ENCODE peak calls at places on chromosomes 5 and 9, in eight cellular contexts. L is bronchial epithelial cell, F is upper lobe of left lung, W is A549, E is ascending aorta, N is AG10803, I is LNCaP clone FGC, A is AG09309. R is an unnamed sample.

GRCh38 chr9:124869986-124870560 is 8.1 kb downstream of the ARPC5L start:
- DNase-seq in N (no peak), W (no peak), F (peak), L (no peak), I (no peak), A (no peak), E (no peak), R (no peak)

GRCh38 chr5:41510176-41510831 is at the start of gene PLCXD3:
- DNase-seq in L (peak), A (no peak), N (no peak), E (peak), W (peak), I (peak), F (peak), R (no peak)

GRCh38 chr5:142176255-142176654 is 67.7 kb downstream of the NDFIP1 start:
- DNase-seq in N (no peak), F (no peak), E (peak), I (no peak), A (no peak), W (no peak), L (no peak), R (no peak)

GRCh38 chr5:134124289-134125194 is 10.1 kb downstream of the TCF7 start:
- DNase-seq in N (peak), A (peak), I (no peak), F (no peak), W (no peak), L (peak), E (no peak), R (no peak)

GRCh38 chr5:11563822-11564221 is 340.4 kb downstream of the CTNND2 start:
- DNase-seq in L (no peak), A (no peak), N (no peak), W (no peak), E (no peak), F (no peak), I (no peak), R (peak)

GRCh38 chr5:115418788-115419187 is 122.3 kb upstream of the CCDC112 start:
- DNase-seq in E (no peak), F (no peak), N (no peak), L (peak), I (peak), W (no peak), A (no peak), R (no peak)

GRCh38 chr5:136769900-136770684 is 404.7 kb upstream of the TRPC7 start:
- DNase-seq in F (no peak), N (peak), L (peak), A (peak), W (peak), E (peak), I (peak), R (peak)

GRCh38 chr5:158957196-158957595 is 142.5 kb downstream of the EBF1 start:
- DNase-seq in A (no peak), F (no peak), N (no peak), I (no peak), E (no peak), L (no peak), W (no peak), R (no peak)

GRCh38 chr9:20624201-20625002 is 2.1 kb upstream of the MLLT3 start:
- DNase-seq in N (peak), I (no peak), E (peak), F (no peak), W (peak), L (peak), A (no peak), R (no peak)

GRCh38 chr5:17882760-17883488 is 248.7 kb downstream of the TAF11L14 start:
- DNase-seq in F (no peak), N (no peak), E (no peak), L (peak), A (no peak), W (peak), I (no peak), R (no peak)

GRCh38 chr9:90830977-90831376 is 29.4 kb downstream of the SYK start:
- DNase-seq in N (no peak), F (no peak), A (no peak), E (no peak), I (no peak), W (no peak), L (no peak), R (no peak)

GRCh38 chr5:108521841-108522506 is 140.1 kb upstream of the FBXL17 start:
- DNase-seq in N (peak), W (peak), E (no peak), I (peak), L (peak), F (no peak), A (peak), R (no peak)

GRCh38 chr5:135230326-135230925 is 168.6 kb downstream of the MACROH2A1 start:
- DNase-seq in I (no peak), A (no peak), L (peak), W (no peak), F (peak), N (peak), E (peak), R (peak)

GRCh38 chr5:65190328-65191053 is 291.2 kb downstream of the ADAMTS6 start:
- DNase-seq in W (no peak), I (no peak), F (no peak), E (no peak), N (peak), L (peak), A (peak), R (no peak)

GRCh38 chr9:89969156-89969566 is 364.3 kb downstream of the GADD45G start:
- DNase-seq in I (no peak), L (peak), E (no peak), A (no peak), F (no peak), W (no peak), N (no peak), R (no peak)

GRCh38 chr5:136064510-136064909 is 35.7 kb downstream of the TGFBI start:
- DNase-seq in E (no peak), I (no peak), A (no peak), N (no peak), F (no peak), W (no peak), L (no peak), R (no peak)

GRCh38 chr5:82641362-82641988 is 363.3 kb upstream of the RPS23 start:
- DNase-seq in L (peak), F (no peak), E (peak), N (peak), W (peak), A (peak), I (peak), R (peak)

GRCh38 chr5:91591076-91591475 is 208.0 kb upstream of the ARRDC3 start:
- DNase-seq in E (no peak), I (no peak), L (no peak), N (no peak), A (no peak), W (peak), F (no peak), R (no peak)

GRCh38 chr9:7783635-7784063 is 15.9 kb downstream of the DMAC1 start:
- DNase-seq in A (no peak), E (no peak), I (no peak), W (no peak), L (no peak), N (no peak), F (no peak), R (no peak)

GRCh38 chr9:114165407-114166102 is 10.2 kb downstream of the COL27A1 start:
- DNase-seq in N (no peak), W (no peak), I (no peak), E (no peak), L (no peak), F (no peak), A (no peak), R (no peak)

GRCh38 chr9:113541019-113541900 is 77.7 kb downstream of the RGS3 start:
- DNase-seq in L (peak), I (no peak), W (peak), A (no peak), F (no peak), N (peak), E (peak), R (no peak)

GRCh38 chr5:138849439-138849838 is 25.7 kb downstream of the LRRTM2 start:
- DNase-seq in W (no peak), F (no peak), N (no peak), A (no peak), L (no peak), E (no peak), I (peak), R (no peak)

GRCh38 chr5:43603535-43604363 is 769 bp downstream of the NNT start:
- DNase-seq in F (peak), L (no peak), N (peak), I (no peak), W (no peak), E (peak), A (no peak), R (peak)

GRCh38 chr5:7878381-7878873 is 9.5 kb downstream of the MTRR start:
- DNase-seq in L (peak), F (no peak), E (no peak), W (peak), I (peak), A (peak), N (peak), R (peak)

GRCh38 chr5:2701592-2701991 is 49.9 kb downstream of the IRX2 start:
- DNase-seq in N (no peak), L (no peak), I (no peak), E (peak), W (no peak), F (no peak), A (no peak), R (no peak)

GRCh38 chr9:34566972-34567371 is 22.6 kb downstream of the CNTFR start:
- DNase-seq in I (no peak), A (no peak), W (no peak), F (no peak), L (no peak), N (no peak), E (no peak), R (no peak)

GRCh38 chr9:5631021-5631420 is 2.1 kb downstream of the RIC1 start:
- DNase-seq in E (no peak), N (peak), A (no peak), I (no peak), L (no peak), F (no peak), W (no peak), R (no peak)

GRCh38 chr9:84670106-84670800 is 724 bp downstream of the NTRK2 start:
- DNase-seq in W (no peak), E (peak), F (peak), A (no peak), I (no peak), L (no peak), N (no peak), R (no peak)
- H3K4me3 ChIP-seq in W (peak), E (peak), F (peak), A (no peak), I (no peak), L (peak), N (no peak), R (no peak)

DNA sequence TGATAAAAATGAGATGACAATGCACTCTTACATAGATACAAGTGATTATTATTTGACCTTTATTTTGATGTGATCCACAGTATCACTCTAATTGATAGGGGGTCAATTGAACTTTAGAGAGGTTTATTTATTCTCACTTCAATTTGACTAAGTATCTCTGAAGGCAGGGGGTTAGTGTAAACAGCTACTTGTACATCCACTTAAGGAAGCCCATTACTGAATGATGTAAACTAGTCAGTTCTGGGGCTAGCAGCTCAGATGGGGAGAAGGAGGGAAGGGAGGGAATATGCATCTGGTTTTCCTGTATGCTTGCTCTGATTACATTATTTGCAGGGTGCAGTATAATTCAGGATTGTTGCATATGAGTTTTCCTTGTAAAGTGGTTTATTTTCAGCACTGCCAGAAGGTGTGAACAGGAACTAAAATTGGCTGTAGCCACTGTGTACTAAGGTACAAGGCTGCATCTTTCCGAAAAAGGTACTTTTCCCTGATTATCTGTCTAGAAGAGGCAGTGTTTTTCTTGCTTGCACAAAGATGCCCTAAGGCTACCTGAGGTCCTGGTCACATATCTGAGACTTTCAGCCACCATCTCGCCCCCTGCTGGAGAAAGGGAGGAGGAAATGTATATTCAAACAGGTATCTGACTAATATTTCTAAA is 51.2 kb downstream of the MRPS27 start:
- DNase-seq in W (peak), E (no peak), A (no peak), L (peak), F (no peak), I (no peak), N (peak), R (no peak)
- TF ChIP-seq CTCF in W (peak), E (peak), A (peak), L (peak), F (peak), I (peak), N (peak), R (no peak)

GRCh38 chr9:130663258-130664171 is 879 bp upstream of the PRDM12 start:
- DNase-seq in A (no peak), L (no peak), F (peak), E (no peak), W (no peak), I (no peak), N (no peak), R (no peak)
- H3K4me3 ChIP-seq in A (no peak), L (no peak), F (peak), E (peak), W (peak), I (no peak), N (no peak), R (no peak)

GRCh38 chr5:27475063-27475462 is 436.7 kb upstream of the CDH9 start:
- DNase-seq in I (no peak), L (no peak), F (no peak), N (no peak), E (no peak), A (no peak), W (no peak), R (no peak)
- TF ChIP-seq CTCF in I (no peak), L (no peak), F (no peak), N (no peak), E (no peak), A (no peak), W (no peak), R (no peak)

GRCh38 chr5:156981481-156981880 is 18.5 kb upstream of the TIMD4 start:
- DNase-seq in I (no peak), W (no peak), F (no peak), A (no peak), L (no peak), N (no peak), E (no peak), R (no peak)

GRCh38 chr5:156984064-156984463 is 21.0 kb upstream of the TIMD4 start:
- DNase-seq in E (no peak), L (no peak), I (no peak), A (no peak), W (no peak), F (peak), N (no peak), R (no peak)
- H3K4me3 ChIP-seq in E (no peak), L (no peak), I (no peak), A (no peak), W (no peak), F (no peak), N (no peak), R (no peak)

DNA sequence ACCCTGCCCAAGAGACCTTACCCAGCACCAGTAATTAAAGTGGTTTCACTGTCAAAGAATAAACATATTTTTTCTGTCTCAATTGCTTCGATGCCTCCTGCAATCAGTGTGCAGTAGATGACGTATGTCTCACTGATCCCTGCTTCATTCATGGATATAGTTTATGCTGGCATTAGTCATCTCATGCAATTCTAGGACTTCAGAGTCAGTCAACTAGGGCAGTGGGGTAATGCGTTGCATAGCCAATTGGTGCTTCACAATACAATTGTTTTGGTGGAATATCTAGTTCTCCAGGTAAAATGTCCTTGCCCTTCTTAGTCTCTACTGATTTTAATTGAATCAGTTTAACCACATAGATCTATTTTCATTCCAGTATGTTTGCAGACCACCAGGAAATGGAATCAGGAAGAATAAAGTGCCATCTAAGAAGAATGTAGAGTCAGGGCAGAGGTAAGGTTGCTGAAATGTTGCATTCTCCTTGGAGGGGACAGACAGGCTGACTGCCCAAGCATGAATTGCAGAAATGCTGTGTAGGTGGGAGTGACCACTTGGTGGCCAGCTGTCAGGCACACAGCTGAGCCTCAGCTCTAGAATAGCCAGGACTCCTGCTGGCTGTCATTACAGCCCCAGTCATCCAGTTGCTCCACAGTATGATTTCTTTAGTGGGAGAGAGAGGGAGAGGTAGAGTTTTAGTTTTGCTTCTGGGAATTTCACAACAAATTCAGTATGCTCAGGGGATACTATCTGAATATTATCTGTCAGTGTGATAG is 73.5 kb upstream of the MEGF10 start:
- DNase-seq in N (no peak), I (no peak), E (no peak), F (no peak), A (no peak), L (peak), W (no peak), R (no peak)
- TF ChIP-seq CTCF in N (no peak), I (no peak), E (no peak), F (no peak), A (no peak), L (no peak), W (no peak), R (no peak)

GRCh38 chr5:95043648-95044047 is 241.2 kb downstream of the MCTP1 start:
- DNase-seq in L (no peak), N (no peak), E (no peak), A (no peak), W (no peak), I (no peak), F (no peak), R (no peak)
- H3K4me3 ChIP-seq in L (no peak), N (no peak), E (no peak), A (no peak), W (no peak), I (no peak), F (no peak), R (no peak)